ENCODE peak calls at places on chromosomes 13 and 19, in five cellular contexts. Q is fibroblast of lung, W is HCT116, B is H1, D is PC-3. I is an unnamed sample.

GRCh38 chr13:40910324-40911050 is 108.6 kb downstream of the ELF1 start:
- DNase-seq in Q (no peak), W (no peak), B (no peak), D (peak; percentile 9), I (no peak)

GRCh38 chr19:45887311-45887710 is 1.4 kb upstream of the IRF2BP1 start:
- DNase-seq in Q (no peak), W (no peak), B (no peak), D (no peak), I (no peak)

GRCh38 chr19:23785982-23786381 is 27.3 kb upstream of the ZNF681 start:
- DNase-seq in Q (no peak), W (no peak), B (no peak), D (no peak), I (no peak)

GRCh38 chr19:35351441-35352176 is 3.9 kb downstream of the FFAR1 start:
- DNase-seq in Q (no peak), W (no peak), B (no peak), D (no peak), I (no peak)

GRCh38 chr19:35380450-35381124 is 9.7 kb downstream of the GPR42 start:
- DNase-seq in Q (no peak), W (no peak), B (no peak), D (no peak), I (no peak)

GRCh38 chr19:46943150-46943946 is 76.3 kb upstream of the NPAS1 start:
- DNase-seq in Q (no peak), W (no peak), B (no peak), D (no peak), I (no peak)

GRCh38 chr13:20769091-20769490 is 4.7 kb downstream of the EEF1AKMT1 start:
- DNase-seq in Q (no peak), W (no peak), B (no peak), D (no peak), I (no peak)

GRCh38 chr19:43078311-43078710 is 4.2 kb downstream of the PSG2 start:
- DNase-seq in Q (no peak), W (no peak), B (no peak), D (peak; percentile 56), I (no peak)

GRCh38 chr13:27053902-27054595 is 117.6 kb downstream of the USP12 start:
- DNase-seq in Q (peak; percentile 73), W (peak; percentile 41), B (no peak), D (peak; percentile 91), I (peak; percentile 66)

GRCh38 chr19:13033819-13034611 is 38.7 kb downstream of the NFIX start:
- DNase-seq in Q (peak; percentile 59), W (peak; percentile 39), B (no peak), D (peak; percentile 79), I (peak; percentile 69)

GRCh38 chr19:51830263-51830662 is 35.3 kb downstream of the FPR3 start:
- DNase-seq in Q (no peak), W (no peak), B (no peak), D (peak; percentile 22), I (no peak)

GRCh38 chr13:23673867-23674605 is 103.8 kb downstream of the TNFRSF19 start:
- DNase-seq in Q (peak; percentile 68), W (no peak), B (no peak), D (no peak), I (no peak)

GRCh38 chr19:47756953-47757608 is 11.7 kb downstream of the NOP53 start:
- DNase-seq in Q (no peak), W (no peak), B (no peak), D (no peak), I (no peak)

GRCh38 chr13:42696191-42696590 is 85.2 kb upstream of the FAM216B start:
- DNase-seq in Q (peak; percentile 12), W (no peak), B (no peak), D (peak; percentile 80), I (peak; percentile 20)

GRCh38 chr13:41107584-41108014 is 25.0 kb downstream of the KBTBD6 start:
- DNase-seq in Q (no peak), W (no peak), B (no peak), D (no peak), I (no peak)

GRCh38 chr13:79549355-79550106 is 68.6 kb downstream of the NDFIP2 start:
- DNase-seq in Q (peak; percentile 29), W (no peak), B (no peak), D (no peak), I (no peak)

GRCh38 chr19:7552781-7553180 is 17.3 kb downstream of the PNPLA6 start:
- DNase-seq in Q (no peak), W (no peak), B (no peak), D (no peak), I (no peak)

GRCh38 chr13:38872693-38873092 is 117.9 kb downstream of the STOML3 start:
- DNase-seq in Q (peak; percentile 46), W (peak; percentile 42), B (peak; percentile 51), D (peak; percentile 55), I (no peak)

GRCh38 chr19:31223805-31224534 is 125.3 kb downstream of the TSHZ3 start:
- DNase-seq in Q (peak; percentile 95), W (no peak), B (no peak), D (no peak), I (no peak)

GRCh38 chr19:44401108-44401786 is at the start of gene ZNF285:
- DNase-seq in Q (peak; percentile 97), W (no peak), B (peak; percentile 94), D (peak; percentile 48), I (peak; percentile 95)

GRCh38 chr19:31560021-31560770 is 211.0 kb upstream of the TSHZ3 start:
- DNase-seq in Q (no peak), W (no peak), B (no peak), D (no peak), I (no peak)

GRCh38 chr19:7910321-7911161 is 4.1 kb upstream of the TGFBR3L start:
- DNase-seq in Q (no peak), W (no peak), B (no peak), D (no peak), I (no peak)

GRCh38 chr13:42272115-42272756 is at the start of gene AKAP11:
- DNase-seq in Q (peak; percentile 60), W (no peak), B (no peak), D (peak; percentile 18), I (no peak)

GRCh38 chr19:54040003-54040402 is 23.7 kb downstream of the VSTM1 start:
- DNase-seq in Q (no peak), W (no peak), B (no peak), D (no peak), I (no peak)

GRCh38 chr19:44789943-44790467 is 12.3 kb downstream of the CBLC start:
- DNase-seq in Q (no peak), W (no peak), B (no peak), D (no peak), I (no peak)

DNA sequence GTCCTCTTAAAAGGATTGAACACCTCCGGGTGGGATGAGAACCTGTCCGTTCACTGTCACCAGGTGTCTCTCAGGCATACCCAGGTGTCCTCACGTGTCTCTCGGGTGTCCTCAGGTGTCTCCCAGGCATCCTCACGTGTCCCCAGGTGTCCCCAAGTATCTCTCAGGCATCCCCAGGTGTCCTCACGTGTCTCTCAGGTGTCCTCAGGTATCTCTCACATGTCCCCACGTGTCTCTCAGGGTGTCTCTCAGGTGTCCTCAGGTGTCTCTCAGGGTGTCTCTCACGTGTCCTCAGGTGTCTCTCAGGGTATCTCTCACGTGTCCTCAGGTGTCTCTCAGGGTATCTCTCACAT is 33.8 kb downstream of the ATP4B start:
- DNase-seq in Q (peak; percentile 4), W (no peak), B (no peak), D (no peak), I (no peak)
- TF ChIP-seq EZH2 in Q (no peak), W (no peak), B (no peak), D (no peak), I (no peak)

GRCh38 chr13:30019648-30020626 is 169.5 kb upstream of the UBL3 start:
- DNase-seq in Q (no peak), W (no peak), B (no peak), D (no peak), I (no peak)

GRCh38 chr13:30020726-30021312 is 170.4 kb upstream of the UBL3 start:
- DNase-seq in Q (no peak), W (no peak), B (no peak), D (peak; percentile 58), I (peak; percentile 7)

GRCh38 chr13:30022796-30023195 is 172.4 kb upstream of the UBL3 start:
- DNase-seq in Q (no peak), W (no peak), B (no peak), D (peak; percentile 11), I (peak; percentile 93)

GRCh38 chr13:30021611-30022010 is 171.2 kb upstream of the UBL3 start:
- DNase-seq in Q (no peak), W (no peak), B (no peak), D (no peak), I (no peak)

GRCh38 chr13:30022256-30022655 is 171.8 kb upstream of the UBL3 start:
- DNase-seq in Q (no peak), W (no peak), B (no peak), D (no peak), I (no peak)
- TF ChIP-seq EZH2 in Q (no peak), W (no peak), B (no peak), D (no peak), I (no peak)

GRCh38 chr19:17966497-17967257 is at the start of gene KCNN1:
- DNase-seq in Q (no peak), W (no peak), B (no peak), D (no peak), I (no peak)
- TF ChIP-seq EZH2 in Q (peak; percentile 71), W (no peak), B (no peak), D (no peak), I (no peak)

GRCh38 chr13:46210362-46211083 is 1.2 kb upstream of the LRRC63 start:
- DNase-seq in Q (no peak), W (no peak), B (no peak), D (peak; percentile 4), I (no peak)

GRCh38 chr13:46211116-46211515 is 612 bp upstream of the LRRC63 start:
- DNase-seq in Q (no peak), W (no peak), B (no peak), D (peak; percentile 8), I (no peak)

GRCh38 chr13:46207828-46208227 is 3.9 kb upstream of the LRRC63 start:
- DNase-seq in Q (no peak), W (no peak), B (no peak), D (no peak), I (no peak)

GRCh38 chr13:46213242-46213641 is 1.5 kb downstream of the LRRC63 start:
- DNase-seq in Q (no peak), W (no peak), B (no peak), D (peak; percentile 18), I (no peak)

DNA sequence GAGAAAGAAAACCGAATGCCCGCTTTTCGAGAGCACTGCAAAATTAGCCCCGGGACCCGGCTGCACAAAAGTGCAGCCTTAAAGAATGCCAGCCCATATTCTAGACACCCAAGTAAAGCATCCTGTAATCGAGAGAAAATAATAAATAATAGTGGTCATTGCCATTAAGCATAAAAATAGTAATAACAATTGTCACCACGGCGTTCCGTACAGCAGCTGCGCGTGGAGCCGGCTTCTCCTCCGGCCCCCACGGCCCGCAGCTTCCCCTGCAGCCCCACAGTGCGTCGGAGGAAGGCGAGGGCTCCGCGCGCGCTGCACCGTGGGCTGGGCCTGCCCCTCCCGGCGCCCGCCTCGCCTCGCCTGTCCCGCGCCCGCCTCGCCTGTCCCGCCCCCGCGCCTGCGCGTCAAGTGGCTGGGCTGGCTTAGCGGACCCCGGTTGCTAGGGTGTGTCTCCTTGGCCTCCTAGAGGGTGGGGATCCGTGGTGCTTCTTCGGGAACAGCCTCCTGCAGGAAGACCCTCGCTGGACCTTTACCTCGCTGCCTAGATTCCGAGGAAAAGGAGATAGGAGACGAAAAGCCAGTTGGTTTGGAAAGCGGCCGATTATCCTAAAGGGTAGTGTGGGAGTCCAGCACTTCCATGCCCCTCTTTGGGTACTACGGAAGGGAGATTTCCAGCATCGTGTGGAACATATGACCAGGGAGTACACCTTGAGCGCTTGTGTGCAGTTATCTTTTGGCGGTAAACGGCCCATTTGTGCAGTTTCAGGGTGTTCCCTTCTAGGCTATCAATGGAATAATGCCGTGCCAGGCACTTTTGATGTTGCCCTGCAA is at the start of gene LRRC63:
- DNase-seq in Q (peak; percentile 30), W (no peak), B (no peak), D (peak; percentile 61), I (no peak)
- TF ChIP-seq EZH2 in Q (no peak), W (no peak), B (no peak), D (no peak), I (no peak)